ENCODE peak calls at places on chromosomes 4 and X, in five cellular contexts. E is coronary artery, K is GM13977, S is progenitor cell of endocrine pancreas, O is DMS153. U is an unnamed sample.
A peak's percentile ranks its signal among the peaks of the same experiment; 100 is the strongest.

GRCh38 chrX:1387141-1387776 is 4.7 kb downstream of the SLC25A6 start:
- DNase-seq in S (no peak), K (no peak), E (no peak), O (no peak), U (no peak)

GRCh38 chrX:68139791-68140190 is 293.5 kb downstream of the OPHN1 start:
- DNase-seq in K (no peak), E (no peak), O (no peak), S (no peak), U (no peak)

GRCh38 chr4:122500852-122501501 is 44.5 kb upstream of the IL2 start:
- DNase-seq in E (no peak), O (peak; percentile 80), S (no peak), K (no peak), U (no peak)

GRCh38 chrX:112691361-112691760 is 11.6 kb upstream of the LHFPL1 start:
- DNase-seq in O (no peak), S (no peak), E (no peak), K (no peak), U (no peak)

GRCh38 chr4:38237139-38237538 is 276.9 kb downstream of the PTTG2 start:
- DNase-seq in K (no peak), S (no peak), O (no peak), E (no peak), U (no peak)

GRCh38 chrX:46376246-46376885 is 168.9 kb downstream of the ZNF674 start:
- DNase-seq in E (no peak), K (peak; percentile 26), O (peak; percentile 29), S (no peak), U (no peak)

GRCh38 chr4:158428242-158428641 is 93.4 kb upstream of the RXFP1 start:
- DNase-seq in E (no peak), S (no peak), O (no peak), K (no peak), U (no peak)

GRCh38 chr4:185137233-185137925 is 5.7 kb upstream of the SLC25A4 start:
- DNase-seq in S (no peak), O (no peak), K (no peak), E (no peak), U (no peak)

GRCh38 chr4:124480061-124480460 is 232.5 kb downstream of the ANKRD50 start:
- DNase-seq in K (no peak), E (no peak), S (no peak), O (no peak), U (no peak)

GRCh38 chr4:87058272-87059073 is 123.7 kb downstream of the AFF1 start:
- DNase-seq in O (peak; percentile 36), E (no peak), S (no peak), K (peak; percentile 32), U (no peak)

GRCh38 chrX:72308566-72309296 is 3.0 kb upstream of the CITED1 start:
- DNase-seq in E (no peak), O (peak; percentile 5), S (no peak), K (peak; percentile 64), U (peak; percentile 33)

GRCh38 chr4:129350800-129351199 is 254.8 kb downstream of the C4orf33 start:
- DNase-seq in O (no peak), S (no peak), E (no peak), K (no peak), U (no peak)

GRCh38 chrX:40108084-40108958 is 10.6 kb upstream of the BCOR start:
- DNase-seq in K (peak; percentile 27), E (no peak), S (peak; percentile 59), O (no peak), U (no peak)

GRCh38 chr4:4486969-4487368 is 54.9 kb downstream of the STX18 start:
- DNase-seq in O (no peak), S (no peak), K (no peak), E (no peak), U (no peak)